ENCODE peak calls at places on chromosomes 2 and 18, in seven cellular contexts. J, G, N, I, Q, T and Y are unnamed samples.

GRCh38 chr2:213152065-213152794 is 818 bp upstream of the IKZF2 start:
- DNase-seq in J (peak), G (peak), N (peak), I (no peak), Q (peak), T (no peak), Y (no peak)

GRCh38 chr2:19790291-19790690 is 111.5 kb downstream of the TTC32 start:
- DNase-seq in J (no peak), G (no peak), N (no peak), I (no peak), Q (no peak), T (no peak), Y (no peak)

GRCh38 chr18:805755-806110 is 6.3 kb downstream of the YES1 start:
- DNase-seq in J (no peak), G (no peak), N (no peak), I (no peak), Q (no peak), T (no peak), Y (no peak)

GRCh38 chr18:76986391-76986790 is 146.2 kb downstream of the MBP start:
- DNase-seq in J (no peak), G (no peak), N (no peak), I (no peak), Q (no peak), T (no peak), Y (no peak)

GRCh38 chr2:180187611-180188010 is 180.5 kb upstream of the CWC22 start:
- DNase-seq in J (no peak), G (no peak), N (no peak), I (no peak), Q (no peak), T (no peak), Y (no peak)

GRCh38 chr18:77487951-77488740 is 238.5 kb downstream of the GALR1 start:
- DNase-seq in J (no peak), G (no peak), N (no peak), I (no peak), Q (no peak), T (no peak), Y (no peak)

GRCh38 chr18:10140928-10141327 is 227.1 kb downstream of the VAPA start:
- DNase-seq in J (no peak), G (peak), N (peak), I (no peak), Q (peak), T (no peak), Y (no peak)

GRCh38 chr2:11417946-11418585 is 47.9 kb downstream of the E2F6 start:
- DNase-seq in J (peak), G (peak), N (no peak), I (no peak), Q (peak), T (no peak), Y (no peak)

GRCh38 chr2:26610504-26611335 is 30.4 kb downstream of the CIB4 start:
- DNase-seq in J (no peak), G (no peak), N (no peak), I (no peak), Q (no peak), T (no peak), Y (no peak)

GRCh38 chr2:17821535-17822451 is 5.5 kb downstream of the MSGN1 start:
- DNase-seq in J (no peak), G (no peak), N (peak), I (no peak), Q (no peak), T (no peak), Y (no peak)

GRCh38 chr2:146295080-146295670 is 1549.7 kb upstream of the ACVR2A start:
- DNase-seq in J (no peak), G (no peak), N (no peak), I (no peak), Q (no peak), T (no peak), Y (no peak)

GRCh38 chr2:231597014-231597611 is 4.4 kb downstream of the TEX44 start:
- DNase-seq in J (peak), G (no peak), N (peak), I (no peak), Q (no peak), T (no peak), Y (no peak)

GRCh38 chr18:79965119-79965902 is 868 bp downstream of the HSBP1L1 start:
- DNase-seq in J (peak), G (peak), N (peak), I (no peak), Q (peak), T (no peak), Y (no peak)

GRCh38 chr2:217980591-217980990 is 22.2 kb downstream of the TNS1 start:
- DNase-seq in J (no peak), G (no peak), N (no peak), I (no peak), Q (no peak), T (no peak), Y (peak)

GRCh38 chr2:159140070-159140774 is 146.3 kb downstream of the WDSUB1 start:
- DNase-seq in J (no peak), G (peak), N (peak), I (no peak), Q (no peak), T (no peak), Y (no peak)

GRCh38 chr2:27408601-27409320 is 630 bp downstream of the PPM1G start:
- DNase-seq in J (peak), G (peak), N (peak), I (no peak), Q (peak), T (no peak), Y (no peak)

GRCh38 chr2:156334496-156335478 is 2.3 kb upstream of the NR4A2 start:
- DNase-seq in J (peak), G (peak), N (peak), I (peak), Q (peak), T (peak), Y (peak)

GRCh38 chr18:8998481-8999217 is 103.8 kb upstream of the NDUFV2 start:
- DNase-seq in J (no peak), G (no peak), N (peak), I (no peak), Q (no peak), T (no peak), Y (no peak)